ENCODE peak calls at places on chromosomes 7 and 10, in seven cellular contexts. Y, W, F, H, I, G and J are unnamed samples.

GRCh38 chr7:112207106-112207592 is 654 bp downstream of the ZNF277 start:
- DNase-seq in Y (peak), W (no peak), F (no peak), H (no peak), I (peak), G (no peak), J (no peak)

GRCh38 chr7:71784781-71785180 is 627.4 kb downstream of the CALN1 start:
- DNase-seq in Y (no peak), W (no peak), F (no peak), H (no peak), I (no peak), G (no peak), J (no peak)

GRCh38 chr10:607545-608196 is 81.8 kb downstream of the DIP2C start:
- DNase-seq in Y (no peak), W (no peak), F (no peak), H (no peak), I (no peak), G (no peak), J (no peak)

GRCh38 chr10:70575486-70575873 is 27.1 kb downstream of the PRF1 start:
- DNase-seq in Y (no peak), W (no peak), F (no peak), H (no peak), I (no peak), G (no peak), J (no peak)

GRCh38 chr7:97971120-97971989 is 18.6 kb downstream of the OCM2 start:
- DNase-seq in Y (peak), W (no peak), F (peak), H (no peak), I (peak), G (no peak), J (peak)

GRCh38 chr7:19899517-19899916 is 126.1 kb upstream of the TMEM196 start:
- DNase-seq in Y (peak), W (peak), F (no peak), H (no peak), I (no peak), G (no peak), J (no peak)

GRCh38 chr10:29517352-29517923 is 117.3 kb downstream of the SVIL start:
- DNase-seq in Y (peak), W (no peak), F (no peak), H (no peak), I (peak), G (no peak), J (no peak)

GRCh38 chr10:27513451-27514191 is 9.5 kb downstream of the RAB18 start:
- DNase-seq in Y (peak), W (peak), F (no peak), H (no peak), I (no peak), G (no peak), J (no peak)

GRCh38 chr7:5670173-5670933 is 111.1 kb downstream of the RNF216 start:
- DNase-seq in Y (no peak), W (no peak), F (no peak), H (no peak), I (peak), G (no peak), J (no peak)

GRCh38 chr7:338295-339061 is 48.5 kb downstream of the FOXL3 start:
- DNase-seq in Y (no peak), W (no peak), F (no peak), H (no peak), I (no peak), G (no peak), J (no peak)

GRCh38 chr10:72107325-72108003 is 19.1 kb upstream of the SPOCK2 start:
- DNase-seq in Y (peak), W (no peak), F (no peak), H (no peak), I (peak), G (no peak), J (no peak)

GRCh38 chr10:67666416-67667043 is 29.5 kb downstream of the CTNNA3 start:
- DNase-seq in Y (peak), W (peak), F (no peak), H (peak), I (peak), G (no peak), J (no peak)

GRCh38 chr10:114322344-114322743 is 82.0 kb downstream of the AFAP1L2 start:
- DNase-seq in Y (no peak), W (no peak), F (no peak), H (no peak), I (no peak), G (no peak), J (no peak)

GRCh38 chr10:17062493-17063487 is 66.8 kb downstream of the CUBN start:
- DNase-seq in Y (peak), W (no peak), F (no peak), H (no peak), I (no peak), G (no peak), J (no peak)

GRCh38 chr10:112959207-112959838 is 9.3 kb downstream of the TCF7L2 start:
- DNase-seq in Y (peak), W (peak), F (no peak), H (no peak), I (no peak), G (no peak), J (no peak)

GRCh38 chr10:96502561-96503267 is 11.0 kb downstream of the TLL2 start:
- DNase-seq in Y (no peak), W (no peak), F (no peak), H (no peak), I (no peak), G (no peak), J (no peak)

GRCh38 chr7:30238721-30239441 is 45.5 kb upstream of the ZNRF2 start:
- DNase-seq in Y (peak), W (no peak), F (no peak), H (no peak), I (peak), G (no peak), J (no peak)